ENCODE peak calls at places on chromosomes 6 and 20, in seven cellular contexts. Q, N, Z, Y, G, W and F are unnamed samples.

GRCh38 chr6:97815413-97815812 is 532.4 kb upstream of the MMS22L start:
- DNase-seq in Q (no peak), N (no peak), Z (no peak), Y (no peak), G (no peak), W (no peak), F (no peak)

GRCh38 chr20:2800590-2801458 is at the start of gene CPXM1:
- DNase-seq in Q (no peak), N (peak), Z (no peak), Y (peak), G (no peak), W (no peak), F (peak)

GRCh38 chr6:105429676-105430075 is 26.8 kb upstream of the PREP start:
- DNase-seq in Q (no peak), N (no peak), Z (no peak), Y (no peak), G (no peak), W (no peak), F (no peak)

GRCh38 chr20:57792386-57793095 is 82.7 kb upstream of the PMEPA1 start:
- DNase-seq in Q (no peak), N (no peak), Z (no peak), Y (no peak), G (no peak), W (no peak), F (no peak)

GRCh38 chr20:50335105-50335504 is 144.5 kb downstream of the CEBPB start:
- DNase-seq in Q (no peak), N (peak), Z (no peak), Y (no peak), G (no peak), W (peak), F (peak)

GRCh38 chr6:81878479-81878878 is 126.0 kb upstream of the TENT5A start:
- DNase-seq in Q (no peak), N (no peak), Z (no peak), Y (no peak), G (no peak), W (no peak), F (no peak)

GRCh38 chr6:136782021-136782770 is 10.1 kb downstream of the MAP3K5 start:
- DNase-seq in Q (no peak), N (no peak), Z (no peak), Y (no peak), G (no peak), W (peak), F (no peak)

GRCh38 chr6:134345780-134346179 is 27.9 kb upstream of the SGK1 start:
- DNase-seq in Q (no peak), N (no peak), Z (no peak), Y (no peak), G (no peak), W (no peak), F (no peak)

GRCh38 chr6:16649895-16650294 is 111.4 kb downstream of the ATXN1 start:
- DNase-seq in Q (no peak), N (no peak), Z (no peak), Y (no peak), G (no peak), W (no peak), F (no peak)

GRCh38 chr6:111530777-111531176 is 47.8 kb upstream of the REV3L start:
- DNase-seq in Q (no peak), N (no peak), Z (no peak), Y (no peak), G (no peak), W (no peak), F (no peak)

GRCh38 chr20:51628533-51629398 is 86.2 kb upstream of the NFATC2 start:
- DNase-seq in Q (no peak), N (no peak), Z (no peak), Y (no peak), G (no peak), W (peak), F (no peak)